ENCODE peak calls at places on chromosomes 6 and 20, in nine cellular contexts. Z is GM23338, K is sigmoid colon, A is HCT116, F is SK-N-SH, E is Panc1, T is stomach, S is spleen, I is K562. W is an unnamed sample.

GRCh38 chr20:5864873-5865582 is 85.3 kb downstream of the TRMT6 start:
- DNase-seq in I (no peak), Z (no peak), E (no peak), T (no peak), F (no peak), A (no peak), S (no peak), K (no peak), W (no peak)

GRCh38 chr20:41407617-41408016 is 41.0 kb upstream of the EMILIN3 start:
- DNase-seq in A (no peak), T (no peak), E (no peak), F (no peak), I (peak), S (no peak), K (no peak), Z (no peak), W (no peak)

GRCh38 chr6:52417675-52418111 is 2.4 kb upstream of the EFHC1 start:
- DNase-seq in E (no peak), I (peak), T (peak), A (no peak), Z (no peak), S (no peak), F (no peak), K (no peak), W (no peak)

GRCh38 chr6:124984668-124985338 is 22.6 kb downstream of the RNF217 start:
- DNase-seq in I (no peak), E (no peak), A (no peak), S (no peak), Z (no peak), T (no peak), F (no peak), K (no peak), W (no peak)

GRCh38 chr20:9068896-9069663 is at the start of gene PLCB4:
- DNase-seq in S (no peak), Z (peak), F (peak), I (peak), A (no peak), T (peak), E (no peak), K (peak), W (no peak)

GRCh38 chr6:129766959-129767728 is 57.2 kb upstream of the ARHGAP18 start:
- DNase-seq in E (no peak), S (peak), Z (peak), I (peak), T (peak), K (peak), A (no peak), F (peak), W (no peak)

GRCh38 chr20:22374066-22374465 is 210.3 kb downstream of the FOXA2 start:
- DNase-seq in E (no peak), K (no peak), Z (no peak), A (no peak), T (no peak), F (no peak), I (no peak), S (no peak), W (no peak)

GRCh38 chr20:23046431-23046830 is 3.0 kb downstream of the THBD start:
- DNase-seq in S (no peak), Z (no peak), E (no peak), A (no peak), T (no peak), F (no peak), I (no peak), K (no peak), W (no peak)

GRCh38 chr6:164007881-164008280 is 593.4 kb downstream of the QKI start:
- DNase-seq in A (no peak), K (no peak), I (no peak), F (no peak), T (no peak), Z (no peak), S (no peak), E (no peak), W (no peak)

GRCh38 chr6:133730881-133731280 is 158.0 kb upstream of the TCF21 start:
- DNase-seq in T (no peak), Z (no peak), S (no peak), K (no peak), I (no peak), A (no peak), F (no peak), E (no peak), W (no peak)

GRCh38 chr6:160015778-160016684 is 47.1 kb downstream of the IGF2R start:
- DNase-seq in K (no peak), I (no peak), A (no peak), E (no peak), F (no peak), T (no peak), Z (no peak), S (no peak), W (no peak)

GRCh38 chr6:156379946-156380707 is 397.1 kb upstream of the ARID1B start:
- DNase-seq in E (peak), A (peak), Z (no peak), S (no peak), F (peak), T (no peak), I (no peak), K (no peak), W (no peak)

GRCh38 chr20:6993016-6993415 is 225.5 kb downstream of the BMP2 start:
- DNase-seq in S (no peak), I (no peak), T (no peak), E (no peak), A (no peak), F (no peak), K (no peak), Z (no peak), W (no peak)

GRCh38 chr6:9554806-9555205 is 860.1 kb downstream of the TFAP2A start:
- DNase-seq in I (no peak), F (no peak), T (no peak), E (no peak), Z (no peak), K (no peak), S (no peak), A (no peak), W (no peak)

GRCh38 chr20:31593221-31594001 is 11.7 kb upstream of the ID1 start:
- DNase-seq in K (no peak), A (peak), T (peak), Z (no peak), E (peak), S (no peak), F (no peak), I (peak), W (no peak)
- TF ChIP-seq CTCF in K (no peak), A (peak), T (no peak), Z (no peak), E (no peak), S (no peak), F (peak), I (no peak), W (no peak)

GRCh38 chr20:51366155-51366886 is 176.2 kb downstream of the NFATC2 start:
- DNase-seq in A (peak), S (peak), K (peak), T (peak), E (no peak), I (no peak), F (no peak), Z (no peak), W (no peak)
- TF ChIP-seq POLR2AphosphoS5 in A (no peak), S (no peak), K (no peak), T (no peak), E (no peak), I (no peak), F (peak), Z (no peak), W (peak)

GRCh38 chr6:107421696-107422256 is 37.6 kb downstream of the PDSS2 start:
- DNase-seq in E (no peak), Z (no peak), A (no peak), T (no peak), K (no peak), I (no peak), F (no peak), S (no peak), W (no peak)

GRCh38 chr6:107416179-107416578 is 43.2 kb downstream of the PDSS2 start:
- DNase-seq in I (no peak), S (no peak), F (peak), Z (no peak), E (no peak), T (no peak), K (no peak), A (no peak), W (no peak)

GRCh38 chr6:107414246-107414645 is 45.1 kb downstream of the PDSS2 start:
- DNase-seq in F (no peak), E (no peak), I (no peak), T (no peak), Z (no peak), K (no peak), A (no peak), S (no peak), W (no peak)

GRCh38 chr6:107419747-107420146 is 39.6 kb downstream of the PDSS2 start:
- DNase-seq in A (no peak), K (no peak), T (no peak), E (no peak), I (no peak), Z (no peak), S (no peak), F (no peak), W (no peak)

DNA sequence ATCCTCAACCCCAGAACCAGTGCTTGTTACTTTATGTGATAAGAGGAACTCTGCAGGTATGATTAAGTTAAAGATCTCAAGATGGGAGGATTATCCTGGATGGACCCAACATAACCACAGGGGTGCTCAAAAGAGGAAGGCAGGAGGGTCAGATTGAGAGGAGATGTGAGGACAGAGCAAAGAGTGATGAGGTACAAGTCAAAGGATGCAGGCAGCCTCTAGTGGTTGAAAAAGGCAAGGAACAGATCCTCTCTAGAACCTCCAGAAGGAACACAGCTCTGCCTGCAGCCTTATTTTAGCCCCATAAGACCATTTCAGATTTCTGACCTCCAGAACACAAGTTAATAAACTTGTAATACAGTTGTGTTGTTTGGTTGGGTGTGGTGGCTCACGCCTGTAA is 41.2 kb downstream of the PDSS2 start:
- DNase-seq in K (no peak), E (peak), F (no peak), T (no peak), Z (peak), S (no peak), A (no peak), I (peak), W (no peak)
- TF ChIP-seq CTCF in K (no peak), E (peak), F (peak), T (no peak), Z (peak), S (no peak), A (peak), I (peak), W (no peak)

GRCh38 chr20:46832555-46832954 is 62.1 kb upstream of the EYA2 start:
- DNase-seq in T (no peak), S (no peak), F (no peak), A (no peak), K (no peak), I (no peak), E (no peak), Z (no peak), W (no peak)

GRCh38 chr20:46833360-46833759 is 61.3 kb upstream of the EYA2 start:
- DNase-seq in I (no peak), A (no peak), F (no peak), K (no peak), T (no peak), Z (no peak), E (no peak), S (no peak), W (no peak)

GRCh38 chr20:46838002-46838401 is 56.6 kb upstream of the EYA2 start:
- DNase-seq in Z (peak), F (no peak), A (no peak), I (no peak), S (no peak), E (no peak), T (no peak), K (no peak), W (no peak)

GRCh38 chr20:46837083-46837482 is 57.6 kb upstream of the EYA2 start:
- DNase-seq in T (no peak), F (no peak), K (no peak), S (no peak), E (no peak), Z (no peak), A (no peak), I (no peak), W (no peak)

GRCh38 chr20:46835418-46835817 is 59.2 kb upstream of the EYA2 start:
- DNase-seq in F (no peak), E (no peak), Z (no peak), A (no peak), T (no peak), S (no peak), I (no peak), K (no peak), W (no peak)
- TF ChIP-seq POLR2AphosphoS5 in F (no peak), E (no peak), Z (no peak), A (no peak), T (no peak), S (no peak), I (no peak), K (no peak), W (no peak)